ENCODE peak calls at places on chromosomes 13 and 19, in four cellular contexts. One of them, this sample, is unnamed.

GRCh38 chr13:36454121-36454520 is 21.8 kb downstream of the CCNA1 start:
- DNase-seq in CD4-positive, alpha-beta T cell: no peak
- DNase-seq in cardiac fibroblast: no peak
- DNase-seq in OCI-M1: no peak
- DNase-seq in this sample: no peak

GRCh38 chr13:78137404-78138142 is 218.9 kb upstream of the EDNRB start:
- DNase-seq in OCI-M1: peak; percentile 80
- DNase-seq in CD4-positive, alpha-beta T cell: no peak
- DNase-seq in cardiac fibroblast: peak; percentile 71
- DNase-seq in this sample: no peak

GRCh38 chr19:6060600-6061391 is 49.5 kb downstream of the RFX2 start:
- DNase-seq in CD4-positive, alpha-beta T cell: peak; percentile 39
- DNase-seq in cardiac fibroblast: peak; percentile 16
- DNase-seq in OCI-M1: peak; percentile 26
- DNase-seq in this sample: no peak

GRCh38 chr19:49916839-49917733 is 11.9 kb upstream of the ATF5 start:
- DNase-seq in OCI-M1: no peak
- DNase-seq in CD4-positive, alpha-beta T cell: no peak
- DNase-seq in cardiac fibroblast: no peak
- DNase-seq in this sample: no peak

GRCh38 chr13:19150712-19151228 is 30.9 kb downstream of the TUBA3C start:
- DNase-seq in OCI-M1: no peak
- DNase-seq in cardiac fibroblast: no peak
- DNase-seq in CD4-positive, alpha-beta T cell: no peak
- DNase-seq in this sample: no peak

GRCh38 chr13:79883216-79883615 is 402.3 kb downstream of the NDFIP2 start:
- DNase-seq in cardiac fibroblast: no peak
- DNase-seq in OCI-M1: no peak
- DNase-seq in CD4-positive, alpha-beta T cell: no peak
- DNase-seq in this sample: no peak

GRCh38 chr19:49637865-49638350 is 2.0 kb downstream of the RRAS start:
- DNase-seq in cardiac fibroblast: peak; percentile 92
- DNase-seq in OCI-M1: peak; percentile 70
- DNase-seq in CD4-positive, alpha-beta T cell: no peak
- DNase-seq in this sample: no peak

GRCh38 chr19:8069116-8069973 is 16.8 kb downstream of the CCL25 start:
- DNase-seq in CD4-positive, alpha-beta T cell: no peak
- DNase-seq in cardiac fibroblast: no peak
- DNase-seq in OCI-M1: peak; percentile 83
- DNase-seq in this sample: no peak

GRCh38 chr19:44653977-44654784 is 10.5 kb downstream of the PVR start:
- DNase-seq in OCI-M1: no peak
- DNase-seq in cardiac fibroblast: peak; percentile 67
- DNase-seq in CD4-positive, alpha-beta T cell: peak; percentile 58
- DNase-seq in this sample: peak; percentile 69

GRCh38 chr19:56946164-56946563 is 105.6 kb upstream of the PEG3 start:
- DNase-seq in OCI-M1: no peak
- DNase-seq in CD4-positive, alpha-beta T cell: no peak
- DNase-seq in cardiac fibroblast: no peak
- DNase-seq in this sample: no peak

GRCh38 chr19:18648971-18649310 is 12.1 kb downstream of the KLHL26 start:
- DNase-seq in CD4-positive, alpha-beta T cell: no peak
- DNase-seq in OCI-M1: no peak
- DNase-seq in cardiac fibroblast: peak; percentile 22
- DNase-seq in this sample: no peak

GRCh38 chr19:11570039-11570462 is 7.4 kb downstream of the ACP5 start:
- DNase-seq in CD4-positive, alpha-beta T cell: no peak
- DNase-seq in OCI-M1: peak; percentile 71
- DNase-seq in cardiac fibroblast: no peak
- DNase-seq in this sample: no peak